ENCODE peak calls at places on chromosomes 1 and 21, in seven cellular contexts. One of them, this sample, is unnamed.

GRCh38 chr1:91803847-91804545 is 82.0 kb downstream of the TGFBR3 start:
- DNase-seq in neuronal stem cell: no peak
- DNase-seq in spleen: no peak
- DNase-seq in pancreas: no peak
- DNase-seq in CD8-positive, alpha-beta memory T cell: peak
- DNase-seq in NB4: peak
- DNase-seq in A549: no peak
- DNase-seq in this sample: peak

GRCh38 chr1:176206006-176206960 is 803 bp downstream of the COP1 start:
- DNase-seq in spleen: peak
- DNase-seq in NB4: peak
- DNase-seq in neuronal stem cell: peak
- DNase-seq in CD8-positive, alpha-beta memory T cell: no peak
- DNase-seq in pancreas: peak
- DNase-seq in A549: peak
- DNase-seq in this sample: peak

GRCh38 chr1:32411261-32411660 is 17.0 kb upstream of the BSDC1 start:
- DNase-seq in neuronal stem cell: no peak
- DNase-seq in A549: no peak
- DNase-seq in CD8-positive, alpha-beta memory T cell: no peak
- DNase-seq in NB4: no peak
- DNase-seq in spleen: no peak
- DNase-seq in pancreas: no peak
- DNase-seq in this sample: no peak

GRCh38 chr1:29805122-29805895 is 569.0 kb downstream of the PTPRU start:
- DNase-seq in spleen: peak
- DNase-seq in pancreas: no peak
- DNase-seq in A549: no peak
- DNase-seq in NB4: no peak
- DNase-seq in CD8-positive, alpha-beta memory T cell: no peak
- DNase-seq in neuronal stem cell: no peak
- DNase-seq in this sample: no peak

GRCh38 chr1:25673962-25674928 is 57.7 kb downstream of the MAN1C1 start:
- DNase-seq in NB4: no peak
- DNase-seq in neuronal stem cell: no peak
- DNase-seq in A549: no peak
- DNase-seq in CD8-positive, alpha-beta memory T cell: no peak
- DNase-seq in pancreas: no peak
- DNase-seq in spleen: peak
- DNase-seq in this sample: no peak

GRCh38 chr1:22609291-22609690 is 27.1 kb upstream of the C1QA start:
- DNase-seq in A549: no peak
- DNase-seq in neuronal stem cell: no peak
- DNase-seq in CD8-positive, alpha-beta memory T cell: no peak
- DNase-seq in spleen: no peak
- DNase-seq in NB4: no peak
- DNase-seq in pancreas: no peak
- DNase-seq in this sample: no peak

GRCh38 chr1:241825581-241825980 is 22.4 kb upstream of the EXO1 start:
- DNase-seq in A549: no peak
- DNase-seq in pancreas: no peak
- DNase-seq in neuronal stem cell: no peak
- DNase-seq in NB4: no peak
- DNase-seq in spleen: no peak
- DNase-seq in CD8-positive, alpha-beta memory T cell: no peak
- DNase-seq in this sample: no peak

GRCh38 chr1:209106237-209106741 is 477.2 kb upstream of the CAMK1G start:
- DNase-seq in A549: no peak
- DNase-seq in CD8-positive, alpha-beta memory T cell: no peak
- DNase-seq in pancreas: no peak
- DNase-seq in neuronal stem cell: no peak
- DNase-seq in NB4: no peak
- DNase-seq in spleen: no peak
- DNase-seq in this sample: no peak

GRCh38 chr1:209380396-209380795 is 203.1 kb upstream of the CAMK1G start:
- DNase-seq in NB4: no peak
- DNase-seq in pancreas: no peak
- DNase-seq in neuronal stem cell: no peak
- DNase-seq in A549: no peak
- DNase-seq in CD8-positive, alpha-beta memory T cell: no peak
- DNase-seq in spleen: no peak
- DNase-seq in this sample: no peak

GRCh38 chr1:161921990-161922389 is 101.7 kb downstream of the OLFML2B start:
- DNase-seq in neuronal stem cell: no peak
- DNase-seq in CD8-positive, alpha-beta memory T cell: no peak
- DNase-seq in pancreas: no peak
- DNase-seq in NB4: no peak
- DNase-seq in spleen: no peak
- DNase-seq in A549: no peak
- DNase-seq in this sample: no peak

GRCh38 chr1:180912211-180912800 is 391 bp upstream of the KIAA1614 start:
- DNase-seq in CD8-positive, alpha-beta memory T cell: no peak
- DNase-seq in A549: no peak
- DNase-seq in neuronal stem cell: peak
- DNase-seq in pancreas: no peak
- DNase-seq in NB4: no peak
- DNase-seq in spleen: no peak
- DNase-seq in this sample: no peak

GRCh38 chr1:228830185-228830953 is 95.1 kb downstream of the RHOU start:
- DNase-seq in pancreas: peak
- DNase-seq in CD8-positive, alpha-beta memory T cell: no peak
- DNase-seq in NB4: no peak
- DNase-seq in spleen: no peak
- DNase-seq in neuronal stem cell: no peak
- DNase-seq in A549: no peak
- DNase-seq in this sample: no peak

GRCh38 chr1:45040297-45040696 is 28.2 kb downstream of the UROD start:
- DNase-seq in neuronal stem cell: no peak
- DNase-seq in NB4: no peak
- DNase-seq in pancreas: no peak
- DNase-seq in spleen: no peak
- DNase-seq in A549: no peak
- DNase-seq in CD8-positive, alpha-beta memory T cell: no peak
- DNase-seq in this sample: no peak

GRCh38 chr1:236990052-236990445 is 14.2 kb downstream of the MT1HL1 start:
- DNase-seq in spleen: no peak
- DNase-seq in CD8-positive, alpha-beta memory T cell: no peak
- DNase-seq in NB4: no peak
- DNase-seq in A549: no peak
- DNase-seq in pancreas: no peak
- DNase-seq in neuronal stem cell: no peak
- DNase-seq in this sample: no peak

GRCh38 chr1:100530901-100531487 is 6.9 kb upstream of the GPR88 start:
- DNase-seq in neuronal stem cell: no peak
- DNase-seq in NB4: peak
- DNase-seq in A549: no peak
- DNase-seq in pancreas: no peak
- DNase-seq in spleen: no peak
- DNase-seq in CD8-positive, alpha-beta memory T cell: peak
- DNase-seq in this sample: peak

GRCh38 chr1:234938114-234938513 is 190.5 kb downstream of the TOMM20 start:
- DNase-seq in spleen: no peak
- DNase-seq in neuronal stem cell: no peak
- DNase-seq in CD8-positive, alpha-beta memory T cell: no peak
- DNase-seq in pancreas: no peak
- DNase-seq in A549: no peak
- DNase-seq in NB4: no peak
- DNase-seq in this sample: no peak

GRCh38 chr1:42978317-42979036 is 19.8 kb upstream of the SLC2A1 start:
- DNase-seq in A549: no peak
- DNase-seq in neuronal stem cell: no peak
- DNase-seq in spleen: no peak
- DNase-seq in pancreas: no peak
- DNase-seq in CD8-positive, alpha-beta memory T cell: no peak
- DNase-seq in NB4: no peak
- DNase-seq in this sample: no peak

GRCh38 chr1:230067871-230068814 is 1.1 kb downstream of the GALNT2 start:
- DNase-seq in NB4: peak
- DNase-seq in spleen: peak
- DNase-seq in neuronal stem cell: peak
- DNase-seq in A549: peak
- DNase-seq in pancreas: peak
- DNase-seq in CD8-positive, alpha-beta memory T cell: peak
- DNase-seq in this sample: peak

GRCh38 chr21:31554511-31555022 is 104.9 kb upstream of the SOD1 start:
- DNase-seq in A549: no peak
- DNase-seq in NB4: no peak
- DNase-seq in neuronal stem cell: peak
- DNase-seq in pancreas: no peak
- DNase-seq in spleen: no peak
- DNase-seq in CD8-positive, alpha-beta memory T cell: no peak
- DNase-seq in this sample: no peak

GRCh38 chr1:72623299-72623708 is 341.0 kb upstream of the NEGR1 start:
- DNase-seq in neuronal stem cell: peak
- DNase-seq in spleen: no peak
- DNase-seq in A549: no peak
- DNase-seq in NB4: peak
- DNase-seq in pancreas: peak
- DNase-seq in CD8-positive, alpha-beta memory T cell: no peak
- DNase-seq in this sample: peak
- H3K4me3 ChIP-seq in neuronal stem cell: no peak
- H3K4me3 ChIP-seq in spleen: no peak
- H3K4me3 ChIP-seq in A549: no peak
- H3K4me3 ChIP-seq in NB4: no peak
- H3K4me3 ChIP-seq in pancreas: no peak
- H3K4me3 ChIP-seq in CD8-positive, alpha-beta memory T cell: no peak
- H3K4me3 ChIP-seq in this sample: no peak

GRCh38 chr1:53371121-53371666 is 43.3 kb upstream of the LRP8 start:
- DNase-seq in CD8-positive, alpha-beta memory T cell: no peak
- DNase-seq in A549: no peak
- DNase-seq in NB4: no peak
- DNase-seq in pancreas: no peak
- DNase-seq in neuronal stem cell: no peak
- DNase-seq in spleen: peak
- DNase-seq in this sample: no peak
- H3K4me3 ChIP-seq in CD8-positive, alpha-beta memory T cell: no peak
- H3K4me3 ChIP-seq in A549: no peak
- H3K4me3 ChIP-seq in NB4: no peak
- H3K4me3 ChIP-seq in pancreas: no peak
- H3K4me3 ChIP-seq in neuronal stem cell: no peak
- H3K4me3 ChIP-seq in spleen: no peak
- H3K4me3 ChIP-seq in this sample: no peak

DNA sequence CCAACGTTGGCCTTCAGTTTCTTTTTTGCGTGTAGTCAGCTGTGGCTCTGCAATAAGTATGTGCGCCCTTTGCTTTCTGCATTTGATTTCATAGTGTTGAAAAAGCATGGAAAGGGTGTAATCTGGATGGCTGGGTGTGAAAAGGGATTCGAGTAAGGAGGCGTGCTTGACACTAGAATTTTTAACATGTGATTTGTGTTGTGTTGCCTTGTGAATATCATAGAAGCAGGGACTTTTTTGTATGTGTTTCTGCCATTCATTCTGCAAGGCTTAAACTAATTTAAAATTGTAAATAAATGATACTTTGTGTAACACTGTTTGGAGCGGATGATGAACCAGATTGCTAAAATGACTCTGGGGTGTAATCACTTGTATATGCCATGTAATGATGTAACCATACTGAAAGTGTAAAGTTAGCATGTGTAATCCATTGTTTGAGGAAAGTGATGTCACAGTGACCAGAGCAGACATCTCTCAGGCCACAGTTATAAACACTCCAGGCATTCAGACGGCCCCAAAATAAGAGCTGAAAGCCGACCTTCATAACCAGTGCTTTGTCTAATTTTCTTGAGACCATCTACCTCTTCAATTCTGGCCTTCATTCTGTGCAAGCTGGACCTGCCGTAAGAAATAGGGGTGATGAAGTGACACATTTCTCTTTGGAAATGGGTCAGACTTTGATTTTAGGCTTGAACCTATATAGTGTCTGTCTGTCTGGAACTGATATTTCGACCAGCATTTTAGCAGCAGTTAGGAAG is 616 bp downstream of the SH3BGR start:
- DNase-seq in CD8-positive, alpha-beta memory T cell: no peak
- DNase-seq in A549: no peak
- DNase-seq in pancreas: no peak
- DNase-seq in spleen: no peak
- DNase-seq in NB4: no peak
- DNase-seq in neuronal stem cell: no peak
- DNase-seq in this sample: no peak
- H3K4me3 ChIP-seq in CD8-positive, alpha-beta memory T cell: no peak
- H3K4me3 ChIP-seq in A549: no peak
- H3K4me3 ChIP-seq in pancreas: peak
- H3K4me3 ChIP-seq in spleen: no peak
- H3K4me3 ChIP-seq in NB4: no peak
- H3K4me3 ChIP-seq in neuronal stem cell: no peak
- H3K4me3 ChIP-seq in this sample: no peak

DNA sequence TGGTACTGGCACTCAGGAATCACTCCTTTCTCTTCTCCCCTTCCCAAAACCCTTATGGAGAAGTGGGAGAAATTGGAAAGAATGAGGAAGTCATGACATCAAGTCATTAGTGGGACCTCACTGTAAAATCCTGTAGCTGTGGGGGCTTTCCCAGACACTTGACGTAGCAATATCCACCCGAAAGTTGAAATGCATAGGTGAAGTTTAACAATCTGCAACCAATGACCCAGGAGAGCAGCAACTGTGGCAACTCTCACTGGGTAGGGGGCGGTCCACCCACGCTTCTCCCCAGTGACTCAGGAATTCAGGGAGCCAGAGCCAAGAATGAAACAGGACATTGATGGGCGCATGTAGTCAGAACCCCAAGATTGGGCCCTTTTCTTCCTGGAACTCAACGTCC is 27.0 kb downstream of the ABCA4 start:
- DNase-seq in NB4: no peak
- DNase-seq in CD8-positive, alpha-beta memory T cell: no peak
- DNase-seq in neuronal stem cell: no peak
- DNase-seq in spleen: no peak
- DNase-seq in A549: no peak
- DNase-seq in pancreas: no peak
- DNase-seq in this sample: no peak
- H3K4me3 ChIP-seq in NB4: no peak
- H3K4me3 ChIP-seq in CD8-positive, alpha-beta memory T cell: no peak
- H3K4me3 ChIP-seq in neuronal stem cell: no peak
- H3K4me3 ChIP-seq in spleen: no peak
- H3K4me3 ChIP-seq in A549: no peak
- H3K4me3 ChIP-seq in pancreas: no peak
- H3K4me3 ChIP-seq in this sample: no peak

This sample was measured in OCI-LY7.